ENCODE peak calls at places on chromosomes 1 and 21, in nine cellular contexts. One of them, this sample, is unnamed.

GRCh38 chr21:34510148-34511142 is 1.6 kb downstream of the KCNE1 start:
- DNase-seq in germinal center: peak
- DNase-seq in GM04504: peak
- DNase-seq in AG08395: peak
- DNase-seq in Ammon's horn: peak
- DNase-seq in fibroblast of lung: peak
- DNase-seq in GM13977: peak
- DNase-seq in NCI-H1092: peak
- DNase-seq in RWPE1: no peak
- DNase-seq in this sample: peak

GRCh38 chr1:192399161-192399560 is 82.4 kb downstream of the RGS21 start:
- DNase-seq in GM04504: no peak
- DNase-seq in NCI-H1092: no peak
- DNase-seq in GM13977: no peak
- DNase-seq in Ammon's horn: no peak
- DNase-seq in AG08395: no peak
- DNase-seq in germinal center: no peak
- DNase-seq in RWPE1: no peak
- DNase-seq in fibroblast of lung: no peak
- DNase-seq in this sample: no peak

GRCh38 chr1:39625462-39626273 is 13.8 kb downstream of the HEYL start:
- DNase-seq in RWPE1: no peak
- DNase-seq in NCI-H1092: no peak
- DNase-seq in GM13977: no peak
- DNase-seq in Ammon's horn: peak
- DNase-seq in AG08395: peak
- DNase-seq in germinal center: no peak
- DNase-seq in fibroblast of lung: peak
- DNase-seq in GM04504: peak
- DNase-seq in this sample: no peak

GRCh38 chr1:16459503-16459902 is 19.0 kb downstream of the NECAP2 start:
- DNase-seq in AG08395: no peak
- DNase-seq in RWPE1: no peak
- DNase-seq in GM04504: no peak
- DNase-seq in fibroblast of lung: no peak
- DNase-seq in NCI-H1092: peak
- DNase-seq in GM13977: no peak
- DNase-seq in germinal center: no peak
- DNase-seq in Ammon's horn: peak
- DNase-seq in this sample: no peak

GRCh38 chr1:2314803-2315710 is 76.3 kb downstream of the MORN1 start:
- DNase-seq in RWPE1: peak
- DNase-seq in NCI-H1092: no peak
- DNase-seq in GM13977: peak
- DNase-seq in Ammon's horn: no peak
- DNase-seq in GM04504: no peak
- DNase-seq in fibroblast of lung: peak
- DNase-seq in AG08395: peak
- DNase-seq in germinal center: peak
- DNase-seq in this sample: no peak

GRCh38 chr1:235275223-235275622 is 52.8 kb downstream of the ARID4B start:
- DNase-seq in GM13977: peak
- DNase-seq in germinal center: peak
- DNase-seq in NCI-H1092: no peak
- DNase-seq in Ammon's horn: peak
- DNase-seq in AG08395: no peak
- DNase-seq in GM04504: no peak
- DNase-seq in RWPE1: no peak
- DNase-seq in fibroblast of lung: no peak
- DNase-seq in this sample: no peak

GRCh38 chr1:203556047-203556851 is 62.3 kb downstream of the OPTC start:
- DNase-seq in AG08395: peak
- DNase-seq in RWPE1: no peak
- DNase-seq in germinal center: no peak
- DNase-seq in GM13977: no peak
- DNase-seq in Ammon's horn: peak
- DNase-seq in NCI-H1092: no peak
- DNase-seq in GM04504: peak
- DNase-seq in fibroblast of lung: peak
- DNase-seq in this sample: no peak

GRCh38 chr1:179353546-179353945 is 12.2 kb upstream of the AXDND1 start:
- DNase-seq in GM13977: no peak
- DNase-seq in RWPE1: peak
- DNase-seq in germinal center: no peak
- DNase-seq in fibroblast of lung: peak
- DNase-seq in Ammon's horn: no peak
- DNase-seq in AG08395: peak
- DNase-seq in NCI-H1092: no peak
- DNase-seq in GM04504: peak
- DNase-seq in this sample: no peak

GRCh38 chr1:182149411-182149965 is 88.0 kb upstream of the ZNF648 start:
- DNase-seq in fibroblast of lung: peak
- DNase-seq in Ammon's horn: peak
- DNase-seq in RWPE1: no peak
- DNase-seq in germinal center: no peak
- DNase-seq in GM13977: peak
- DNase-seq in GM04504: peak
- DNase-seq in AG08395: peak
- DNase-seq in NCI-H1092: no peak
- DNase-seq in this sample: no peak

GRCh38 chr1:217482356-217483102 is 148.4 kb downstream of the GPATCH2 start:
- DNase-seq in GM04504: peak
- DNase-seq in germinal center: no peak
- DNase-seq in NCI-H1092: no peak
- DNase-seq in fibroblast of lung: peak
- DNase-seq in AG08395: peak
- DNase-seq in RWPE1: peak
- DNase-seq in Ammon's horn: no peak
- DNase-seq in GM13977: peak
- DNase-seq in this sample: no peak

GRCh38 chr1:154730986-154731489 is 123.1 kb upstream of the ADAR start:
- DNase-seq in GM13977: no peak
- DNase-seq in AG08395: peak
- DNase-seq in fibroblast of lung: no peak
- DNase-seq in GM04504: no peak
- DNase-seq in germinal center: no peak
- DNase-seq in RWPE1: no peak
- DNase-seq in Ammon's horn: peak
- DNase-seq in NCI-H1092: no peak
- DNase-seq in this sample: no peak

GRCh38 chr1:4693891-4694290 is 39.5 kb downstream of the AJAP1 start:
- DNase-seq in germinal center: no peak
- DNase-seq in AG08395: no peak
- DNase-seq in Ammon's horn: no peak
- DNase-seq in GM04504: no peak
- DNase-seq in RWPE1: no peak
- DNase-seq in fibroblast of lung: no peak
- DNase-seq in GM13977: no peak
- DNase-seq in NCI-H1092: no peak
- DNase-seq in this sample: no peak

GRCh38 chr1:166307261-166308188 is 140.7 kb upstream of the FAM78B start:
- DNase-seq in RWPE1: no peak
- DNase-seq in germinal center: no peak
- DNase-seq in fibroblast of lung: no peak
- DNase-seq in AG08395: no peak
- DNase-seq in GM04504: no peak
- DNase-seq in GM13977: no peak
- DNase-seq in NCI-H1092: no peak
- DNase-seq in Ammon's horn: no peak
- DNase-seq in this sample: no peak

GRCh38 chr1:70091811-70092210 is 113.6 kb downstream of the LRRC40 start:
- DNase-seq in germinal center: no peak
- DNase-seq in GM13977: no peak
- DNase-seq in AG08395: no peak
- DNase-seq in NCI-H1092: no peak
- DNase-seq in RWPE1: no peak
- DNase-seq in fibroblast of lung: no peak
- DNase-seq in GM04504: no peak
- DNase-seq in Ammon's horn: no peak
- DNase-seq in this sample: no peak

GRCh38 chr1:229027622-229028182 is 243.2 kb upstream of the RAB4A start:
- DNase-seq in Ammon's horn: no peak
- DNase-seq in fibroblast of lung: peak
- DNase-seq in germinal center: no peak
- DNase-seq in NCI-H1092: no peak
- DNase-seq in GM13977: no peak
- DNase-seq in RWPE1: peak
- DNase-seq in GM04504: peak
- DNase-seq in AG08395: peak
- DNase-seq in this sample: no peak

GRCh38 chr1:201693019-201693372 is 136.0 kb upstream of the IPO9 start:
- DNase-seq in germinal center: no peak
- DNase-seq in RWPE1: no peak
- DNase-seq in GM13977: no peak
- DNase-seq in GM04504: no peak
- DNase-seq in AG08395: no peak
- DNase-seq in fibroblast of lung: no peak
- DNase-seq in Ammon's horn: no peak
- DNase-seq in NCI-H1092: peak
- DNase-seq in this sample: no peak

GRCh38 chr1:198088360-198089071 is 68.3 kb upstream of the NEK7 start:
- DNase-seq in germinal center: peak
- DNase-seq in GM04504: peak
- DNase-seq in RWPE1: peak
- DNase-seq in fibroblast of lung: peak
- DNase-seq in Ammon's horn: no peak
- DNase-seq in AG08395: peak
- DNase-seq in GM13977: peak
- DNase-seq in NCI-H1092: no peak
- DNase-seq in this sample: no peak

GRCh38 chr21:35159881-35160280 is 110.8 kb upstream of the RUNX1 start:
- DNase-seq in RWPE1: peak
- DNase-seq in Ammon's horn: no peak
- DNase-seq in germinal center: no peak
- DNase-seq in NCI-H1092: no peak
- DNase-seq in GM13977: no peak
- DNase-seq in AG08395: peak
- DNase-seq in fibroblast of lung: peak
- DNase-seq in GM04504: no peak
- DNase-seq in this sample: no peak

GRCh38 chr1:101683561-101683960 is 313.2 kb downstream of the OLFM3 start:
- DNase-seq in germinal center: no peak
- DNase-seq in GM13977: no peak
- DNase-seq in NCI-H1092: no peak
- DNase-seq in fibroblast of lung: no peak
- DNase-seq in Ammon's horn: no peak
- DNase-seq in RWPE1: no peak
- DNase-seq in AG08395: no peak
- DNase-seq in GM04504: no peak
- DNase-seq in this sample: no peak

GRCh38 chr1:71792264-71792663 is 490.1 kb downstream of the NEGR1 start:
- DNase-seq in GM04504: no peak
- DNase-seq in GM13977: no peak
- DNase-seq in NCI-H1092: no peak
- DNase-seq in Ammon's horn: peak
- DNase-seq in RWPE1: no peak
- DNase-seq in fibroblast of lung: no peak
- DNase-seq in germinal center: no peak
- DNase-seq in AG08395: no peak
- DNase-seq in this sample: no peak

GRCh38 chr1:103275725-103276124 is 167.4 kb upstream of the COL11A1 start:
- DNase-seq in germinal center: no peak
- DNase-seq in NCI-H1092: no peak
- DNase-seq in GM04504: no peak
- DNase-seq in Ammon's horn: no peak
- DNase-seq in AG08395: no peak
- DNase-seq in RWPE1: no peak
- DNase-seq in fibroblast of lung: peak
- DNase-seq in GM13977: no peak
- DNase-seq in this sample: no peak

GRCh38 chr1:70486676-70487470 is 75.8 kb downstream of the CTH start:
- DNase-seq in AG08395: peak
- DNase-seq in GM13977: no peak
- DNase-seq in germinal center: no peak
- DNase-seq in GM04504: peak
- DNase-seq in NCI-H1092: no peak
- DNase-seq in fibroblast of lung: peak
- DNase-seq in Ammon's horn: no peak
- DNase-seq in RWPE1: peak
- DNase-seq in this sample: no peak

GRCh38 chr1:170664828-170665617 is 1.1 kb downstream of the PRRX1 start:
- DNase-seq in RWPE1: no peak
- DNase-seq in GM13977: no peak
- DNase-seq in GM04504: no peak
- DNase-seq in fibroblast of lung: peak
- DNase-seq in NCI-H1092: peak
- DNase-seq in AG08395: peak
- DNase-seq in Ammon's horn: peak
- DNase-seq in germinal center: no peak
- DNase-seq in this sample: peak

GRCh38 chr1:160800645-160801408 is 4.9 kb downstream of the LY9 start:
- DNase-seq in GM13977: no peak
- DNase-seq in NCI-H1092: no peak
- DNase-seq in AG08395: no peak
- DNase-seq in GM04504: no peak
- DNase-seq in fibroblast of lung: no peak
- DNase-seq in germinal center: no peak
- DNase-seq in Ammon's horn: no peak
- DNase-seq in RWPE1: no peak
- DNase-seq in this sample: no peak

GRCh38 chr1:153928776-153929432 is 6.1 kb upstream of the GATAD2B start:
- DNase-seq in Ammon's horn: peak
- DNase-seq in AG08395: no peak
- DNase-seq in germinal center: no peak
- DNase-seq in NCI-H1092: no peak
- DNase-seq in GM04504: no peak
- DNase-seq in RWPE1: no peak
- DNase-seq in GM13977: no peak
- DNase-seq in fibroblast of lung: peak
- DNase-seq in this sample: no peak